ENCODE peak calls at places on chromosomes 13 and 19, in ten cellular contexts. Z is left lung, X is thoracic aorta, H is GM23248, O is mesendoderm, P is tibial artery, S is HCT116, I is breast epithelium, T is IMR-90, C is cardiac muscle cell. Y is an unnamed sample.

GRCh38 chr19:30017172-30017571 is 75.1 kb downstream of the URI1 start:
- DNase-seq in Z (no peak), X (no peak), H (no peak), O (no peak), P (no peak), S (no peak), I (no peak), T (no peak), C (no peak), Y (no peak)

GRCh38 chr13:77386046-77386445 is 59.2 kb upstream of the MYCBP2 start:
- DNase-seq in Z (no peak), X (no peak), H (peak; percentile 45), O (no peak), P (no peak), S (no peak), I (no peak), T (no peak), C (no peak), Y (no peak)

GRCh38 chr13:98389319-98389718 is 187.6 kb downstream of the STK24 start:
- DNase-seq in Z (no peak), X (no peak), H (peak; percentile 71), O (no peak), P (no peak), S (no peak), I (no peak), T (peak; percentile 18), C (peak; percentile 52), Y (no peak)

GRCh38 chr13:45781553-45782326 is 69.8 kb downstream of the SIAH3 start:
- DNase-seq in Z (no peak), X (peak; percentile 4), H (peak; percentile 5), O (no peak), P (peak; percentile 67), S (no peak), I (no peak), T (no peak), C (peak; percentile 3), Y (peak; percentile 88)

GRCh38 chr19:28971011-28971410 is 241.9 kb downstream of the UQCRFS1 start:
- DNase-seq in Z (no peak), X (no peak), H (peak; percentile 34), O (no peak), P (no peak), S (no peak), I (no peak), T (peak; percentile 34), C (peak; percentile 61), Y (peak; percentile 20)

GRCh38 chr13:67204731-67205130 is 25.4 kb downstream of the PCDH9 start:
- DNase-seq in Z (no peak), X (no peak), H (no peak), O (no peak), P (no peak), S (no peak), I (no peak), T (no peak), C (peak; percentile 51), Y (no peak)

GRCh38 chr13:48819376-48819775 is 156.3 kb upstream of the FNDC3A start:
- DNase-seq in Z (no peak), X (no peak), H (peak; percentile 15), O (no peak), P (no peak), S (no peak), I (no peak), T (no peak), C (no peak), Y (no peak)

GRCh38 chr19:4557186-4557970 is 2.1 kb downstream of the SEMA6B start:
- DNase-seq in Z (no peak), X (no peak), H (no peak), O (peak; percentile 52), P (no peak), S (no peak), I (no peak), T (no peak), C (no peak), Y (no peak)

GRCh38 chr13:26062853-26063444 is 11.1 kb upstream of the SHISA2 start:
- DNase-seq in Z (no peak), X (no peak), H (peak; percentile 63), O (peak; percentile 54), P (no peak), S (peak; percentile 31), I (peak; percentile 23), T (peak; percentile 33), C (peak; percentile 77), Y (no peak)

GRCh38 chr13:45769072-45769471 is 67.0 kb downstream of the CBY2 start:
- DNase-seq in Z (no peak), X (no peak), H (no peak), O (peak; percentile 64), P (no peak), S (no peak), I (no peak), T (no peak), C (no peak), Y (no peak)

GRCh38 chr19:56155124-56155687 is 14.1 kb downstream of the ZNF444 start:
- DNase-seq in Z (no peak), X (no peak), H (peak; percentile 37), O (peak; percentile 70), P (no peak), S (no peak), I (no peak), T (no peak), C (peak; percentile 11), Y (no peak)

GRCh38 chr13:32650705-32651311 is 64.6 kb downstream of the PDS5B start:
- DNase-seq in Z (no peak), X (no peak), H (peak; percentile 70), O (peak; percentile 78), P (no peak), S (peak; percentile 43), I (no peak), T (peak; percentile 75), C (peak; percentile 81), Y (no peak)

GRCh38 chr13:20943519-20944012 is 41.0 kb upstream of the XPO4 start:
- DNase-seq in Z (peak; percentile 89), X (peak; percentile 62), H (peak; percentile 98), O (peak; percentile 86), P (peak; percentile 94), S (peak; percentile 76), I (peak; percentile 77), T (peak; percentile 97), C (peak; percentile 96), Y (peak; percentile 92)
- H3K4me3 ChIP-seq in Z (no peak overlapping the region), X (peak overlapping the region; percentile 23), H (peak overlapping the region; percentile 46), O (no peak overlapping the region), P (no peak overlapping the region), S (no peak overlapping the region), I (no peak overlapping the region), T (no peak overlapping the region), C (no peak overlapping the region), Y (no peak overlapping the region)

GRCh38 chr13:110648848-110649421 is 33.6 kb downstream of the NAXD start:
- DNase-seq in Z (peak; percentile 18), X (no peak), H (no peak), O (no peak), P (no peak), S (no peak), I (no peak), T (no peak), C (no peak), Y (peak; percentile 35)

GRCh38 chr13:110649551-110649950 is 34.2 kb downstream of the NAXD start:
- DNase-seq in Z (peak; percentile 19), X (no peak), H (no peak), O (no peak), P (no peak), S (no peak), I (no peak), T (no peak), C (no peak), Y (peak; percentile 25)

GRCh38 chr13:110651726-110652230 is 36.4 kb downstream of the NAXD start:
- DNase-seq in Z (peak; percentile 7), X (no peak), H (no peak), O (no peak), P (no peak), S (no peak), I (no peak), T (no peak), C (no peak), Y (no peak)

GRCh38 chr13:110651271-110651670 is 35.9 kb downstream of the NAXD start:
- DNase-seq in Z (peak; percentile 15), X (no peak), H (no peak), O (no peak), P (no peak), S (no peak), I (no peak), T (no peak), C (no peak), Y (no peak)

GRCh38 chr13:110650436-110650835 is 35.1 kb downstream of the NAXD start:
- DNase-seq in Z (peak; percentile 16), X (no peak), H (no peak), O (no peak), P (no peak), S (no peak), I (no peak), T (no peak), C (no peak), Y (no peak)
- H3K36me3 ChIP-seq in Z (peaks cover 73% of the 10 kb centered on the region), X (peaks cover 17% of the 10 kb centered on the region), H (no peaks in the 10 kb centered on the region), O (no peaks in the 10 kb centered on the region), P (peaks cover 11% of the 10 kb centered on the region), S (no peaks in the 10 kb centered on the region), I (no peaks in the 10 kb centered on the region), T (peaks cover 30% of the 10 kb centered on the region), C (peaks cover 8% of the 10 kb centered on the region), Y (no peaks in the 10 kb centered on the region)

DNA sequence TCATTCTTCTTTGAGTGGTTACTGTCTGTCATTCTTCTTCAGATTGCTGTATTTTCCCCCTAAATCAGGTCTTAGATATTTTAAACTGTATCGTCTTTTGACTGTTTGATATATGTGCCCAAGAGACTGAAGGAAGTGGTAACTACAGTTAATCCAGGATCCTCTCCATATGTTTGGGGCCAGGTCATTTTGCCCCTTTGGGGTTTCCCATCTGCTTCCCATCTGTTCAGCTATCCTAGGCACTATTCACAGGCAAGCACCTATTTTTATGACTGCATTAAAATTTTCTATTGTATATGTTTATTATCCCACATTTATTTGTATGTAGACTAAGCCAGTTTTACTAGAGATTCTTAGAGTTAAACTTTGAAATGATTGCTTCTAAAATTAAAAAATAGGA is 244.2 kb downstream of the PCCA start:
- DNase-seq in Z (no peak), X (no peak), H (no peak), O (no peak), P (no peak), S (no peak), I (no peak), T (no peak), C (no peak), Y (no peak)
- H3K27ac ChIP-seq in Z (no peak overlapping the region), X (no peak overlapping the region), H (no peak overlapping the region), O (no peak overlapping the region), P (no peak overlapping the region), S (no peak overlapping the region), I (no peak overlapping the region), T (no peak overlapping the region), C (no peak overlapping the region), Y (no peak overlapping the region)

DNA sequence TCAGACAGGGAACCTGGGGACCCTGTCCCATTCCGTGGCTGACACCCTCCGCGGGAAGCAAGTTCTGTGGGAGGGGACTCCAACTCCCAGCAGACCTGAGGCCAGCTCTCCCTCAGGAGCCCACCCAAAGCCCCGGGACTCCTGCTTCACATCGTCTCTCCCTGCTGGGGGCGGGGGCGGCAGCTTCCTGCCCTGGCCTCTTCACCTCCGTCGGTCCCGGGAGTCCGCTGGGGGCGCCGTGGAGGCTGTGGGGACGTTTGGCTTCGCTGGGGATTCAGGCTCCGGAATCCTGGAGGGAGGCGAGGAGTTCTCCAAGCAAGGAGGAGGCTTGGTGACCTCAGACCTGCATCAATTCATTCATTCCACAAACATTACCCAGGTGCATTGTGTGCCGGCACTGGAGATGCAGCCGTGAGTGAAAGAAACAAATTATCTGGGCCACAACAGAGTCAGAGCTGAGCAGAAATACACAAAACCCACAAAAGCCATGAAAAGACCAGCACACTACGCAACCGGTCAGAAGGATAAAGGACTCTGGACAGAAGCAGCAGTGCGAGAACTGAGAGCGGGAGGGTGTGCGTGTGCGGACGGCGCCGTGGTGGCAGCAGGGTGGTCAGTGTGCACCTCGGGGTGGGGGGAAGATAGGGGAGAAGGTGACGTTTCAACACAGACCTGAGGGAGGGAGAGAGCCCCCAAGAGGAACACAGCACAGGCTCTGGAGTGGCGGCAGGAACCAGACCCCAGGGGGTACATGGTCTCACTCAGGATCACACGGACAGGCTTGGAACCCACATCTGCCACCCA is 19.0 kb downstream of the EPS8L1 start:
- DNase-seq in Z (no peak), X (no peak), H (no peak), O (peak; percentile 87), P (no peak), S (no peak), I (no peak), T (no peak), C (no peak), Y (no peak)
- H3K4me3 ChIP-seq in Z (no peak overlapping the region), X (no peak overlapping the region), H (no peak overlapping the region), O (no peak overlapping the region), P (no peak overlapping the region), S (no peak overlapping the region), I (no peak overlapping the region), T (no peak overlapping the region), C (no peak overlapping the region), Y (no peak overlapping the region)

Y was measured in psoas muscle.